ENCODE peak calls at places on chromosomes 3 and 15, in seven cellular contexts. L, H, X, B, G, S and A are unnamed samples.

GRCh38 chr3:17798000-17798399 is 55.6 kb upstream of the TBC1D5 start:
- DNase-seq in L (no peak), H (no peak), X (no peak), B (peak; percentile 41), G (no peak), S (no peak), A (no peak)

GRCh38 chr15:90294601-90295269 is 29.3 kb downstream of the NGRN start:
- DNase-seq in L (no peak), H (no peak), X (no peak), B (no peak), G (no peak), S (no peak), A (no peak)

GRCh38 chr15:45088801-45089711 is 24.9 kb downstream of the DUOX2 start:
- DNase-seq in L (no peak), H (no peak), X (no peak), B (no peak), G (peak; percentile 18), S (no peak), A (no peak)

GRCh38 chr3:169923189-169923588 is 11.8 kb downstream of the SAMD7 start:
- DNase-seq in L (peak; percentile 25), H (no peak), X (no peak), B (no peak), G (no peak), S (no peak), A (no peak)

GRCh38 chr3:184568918-184569829 is 7.6 kb downstream of the EPHB3 start:
- DNase-seq in L (peak; percentile 97), H (peak; percentile 81), X (peak; percentile 88), B (no peak), G (peak; percentile 77), S (peak; percentile 58), A (no peak)

GRCh38 chr3:167743799-167744198 is 8.3 kb downstream of the SERPINI1 start:
- DNase-seq in L (no peak), H (no peak), X (no peak), B (no peak), G (no peak), S (no peak), A (no peak)

GRCh38 chr3:136141296-136141785 is 54.8 kb downstream of the MSL2 start:
- DNase-seq in L (no peak), H (no peak), X (no peak), B (no peak), G (no peak), S (no peak), A (no peak)

GRCh38 chr3:160667452-160667851 is 9.5 kb upstream of the ARL14 start:
- DNase-seq in L (peak; percentile 29), H (no peak), X (no peak), B (peak; percentile 73), G (no peak), S (peak; percentile 84), A (no peak)

GRCh38 chr3:171873561-171873960 is 30.4 kb downstream of the TMEM212 start:
- DNase-seq in L (no peak), H (no peak), X (no peak), B (no peak), G (no peak), S (no peak), A (no peak)

GRCh38 chr15:80924278-80924677 is 65.3 kb downstream of the MESD start:
- DNase-seq in L (no peak), H (no peak), X (no peak), B (no peak), G (no peak), S (no peak), A (peak; percentile 29)

GRCh38 chr15:88636039-88636438 is 2.8 kb upstream of the ISG20 start:
- DNase-seq in L (no peak), H (peak; percentile 73), X (no peak), B (no peak), G (no peak), S (peak; percentile 84), A (peak; percentile 52)

GRCh38 chr3:128278761-128279593 is 125.7 kb downstream of the EEFSEC start:
- DNase-seq in L (peak; percentile 87), H (no peak), X (peak; percentile 66), B (no peak), G (peak; percentile 75), S (no peak), A (peak; percentile 96)

GRCh38 chr3:60827666-60828065 is 423.6 kb downstream of the FHIT start:
- DNase-seq in L (no peak), H (no peak), X (no peak), B (no peak), G (no peak), S (no peak), A (no peak)

GRCh38 chr3:119990888-119991287 is 103.4 kb downstream of the GSK3B start:
- DNase-seq in L (no peak), H (no peak), X (no peak), B (no peak), G (no peak), S (no peak), A (no peak)

GRCh38 chr3:194711913-194712312 is 26.2 kb downstream of the FAM43A start:
- DNase-seq in L (peak; percentile 36), H (no peak), X (no peak), B (no peak), G (no peak), S (peak; percentile 73), A (no peak)

DNA sequence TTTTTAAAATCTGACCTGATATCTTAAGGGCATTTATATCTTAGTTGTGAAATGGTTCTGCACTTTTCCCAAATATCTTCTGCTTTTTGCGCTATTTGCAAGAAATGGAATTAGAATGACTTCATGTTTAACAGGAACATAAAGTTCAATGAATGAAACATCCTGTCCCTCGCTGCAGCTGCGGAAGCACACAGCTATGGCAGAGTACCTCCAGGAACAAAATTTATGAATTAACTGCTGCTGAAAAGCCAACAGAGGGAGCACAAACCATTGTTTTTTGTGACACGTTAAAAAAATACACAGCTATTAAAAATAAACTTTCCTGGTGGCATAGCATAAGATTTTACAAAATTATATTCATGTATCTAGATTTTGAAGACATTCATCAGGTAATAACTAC is 404.4 kb upstream of the MDFIC2 start:
- DNase-seq in L (peak; percentile 28), H (no peak), X (no peak), B (no peak), G (no peak), S (no peak), A (no peak)
- TF ChIP-seq CTCF in L (peak; percentile 61), H (peak; percentile 48), X (peak; percentile 65), B (no peak), G (no peak), S (no peak), A (peak; percentile 88)

DNA sequence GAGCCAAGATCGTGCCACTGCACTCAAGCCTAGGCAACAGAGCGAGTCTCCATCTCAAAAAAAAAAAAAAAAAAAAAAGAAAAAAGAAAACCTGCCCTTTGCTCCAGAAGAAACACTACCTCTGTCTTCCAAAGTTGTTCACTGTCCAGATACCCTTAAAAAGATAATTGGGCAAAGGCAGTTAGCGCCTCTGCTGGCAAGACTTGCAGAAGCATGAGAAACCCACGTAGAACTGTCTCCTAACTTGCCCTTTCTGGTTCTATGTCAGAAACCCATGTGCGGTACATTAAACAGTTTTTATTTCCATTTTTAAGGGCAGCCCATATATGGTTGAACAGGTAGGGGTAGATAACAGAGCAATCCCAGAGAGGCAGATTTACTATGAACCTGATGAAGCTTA is 1026.4 kb downstream of the ROBO2 start:
- DNase-seq in L (no peak), H (no peak), X (no peak), B (no peak), G (no peak), S (no peak), A (no peak)
- TF ChIP-seq CTCF in L (no peak), H (no peak), X (no peak), B (peak; percentile 30), G (no peak), S (no peak), A (peak; percentile 10)

DNA sequence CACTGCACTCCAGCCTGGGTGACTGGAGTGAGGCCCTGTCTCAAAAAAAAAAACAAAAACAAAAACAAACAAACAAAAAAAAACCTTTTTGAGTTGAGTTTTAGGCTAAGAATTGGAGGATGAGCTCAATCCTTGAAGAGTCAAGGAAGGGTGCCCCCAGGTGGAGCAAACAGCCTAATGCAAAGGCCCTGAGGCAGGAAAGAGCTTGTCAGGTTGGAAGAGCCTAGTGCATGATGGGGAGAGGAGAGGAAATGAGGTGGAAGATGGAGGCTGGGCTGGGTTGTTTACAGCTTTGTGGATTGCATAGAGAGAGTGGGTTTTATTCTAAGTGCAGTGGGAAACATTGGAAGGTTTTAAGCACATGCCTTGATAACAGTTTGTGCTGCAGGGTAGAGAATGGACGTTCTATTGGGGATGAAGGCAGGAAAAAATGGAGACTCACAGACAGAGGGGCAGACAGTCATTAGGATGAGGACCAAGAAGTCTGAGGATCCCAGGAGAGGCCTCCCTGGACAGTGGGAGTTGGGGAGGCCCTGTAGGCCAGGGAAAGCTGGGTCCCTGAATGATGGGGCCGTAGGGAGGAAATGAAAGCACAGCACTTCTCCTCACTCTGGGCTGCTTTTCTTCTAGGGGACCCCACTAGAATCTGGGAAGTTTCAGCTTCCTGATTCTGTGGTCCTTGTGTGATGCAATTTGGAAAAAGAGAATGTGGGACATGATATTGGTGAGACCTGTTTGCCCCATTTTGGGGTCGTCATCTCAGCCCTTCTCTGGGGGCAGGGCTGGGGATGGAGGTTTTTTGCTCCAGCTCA is 1.9 kb upstream of the SNX22 start:
- DNase-seq in L (no peak), H (no peak), X (no peak), B (no peak), G (no peak), S (no peak), A (no peak)
- TF ChIP-seq CTCF in L (peak; percentile 6), H (no peak), X (no peak), B (no peak), G (no peak), S (no peak), A (no peak)

GRCh38 chr3:100426029-100426682 is 24.8 kb downstream of the LNP1 start:
- DNase-seq in L (no peak), H (no peak), X (no peak), B (no peak), G (no peak), S (no peak), A (no peak)
- TF ChIP-seq CTCF in L (no peak), H (no peak), X (no peak), B (no peak), G (no peak), S (no peak), A (no peak)

GRCh38 chr3:40109641-40110490 is 199.6 kb upstream of the EIF1B start:
- DNase-seq in L (no peak), H (no peak), X (no peak), B (no peak), G (peak; percentile 13), S (no peak), A (no peak)
- TF ChIP-seq CTCF in L (peak; percentile 51), H (no peak), X (no peak), B (peak; percentile 43), G (peak; percentile 37), S (no peak), A (peak; percentile 74)

DNA sequence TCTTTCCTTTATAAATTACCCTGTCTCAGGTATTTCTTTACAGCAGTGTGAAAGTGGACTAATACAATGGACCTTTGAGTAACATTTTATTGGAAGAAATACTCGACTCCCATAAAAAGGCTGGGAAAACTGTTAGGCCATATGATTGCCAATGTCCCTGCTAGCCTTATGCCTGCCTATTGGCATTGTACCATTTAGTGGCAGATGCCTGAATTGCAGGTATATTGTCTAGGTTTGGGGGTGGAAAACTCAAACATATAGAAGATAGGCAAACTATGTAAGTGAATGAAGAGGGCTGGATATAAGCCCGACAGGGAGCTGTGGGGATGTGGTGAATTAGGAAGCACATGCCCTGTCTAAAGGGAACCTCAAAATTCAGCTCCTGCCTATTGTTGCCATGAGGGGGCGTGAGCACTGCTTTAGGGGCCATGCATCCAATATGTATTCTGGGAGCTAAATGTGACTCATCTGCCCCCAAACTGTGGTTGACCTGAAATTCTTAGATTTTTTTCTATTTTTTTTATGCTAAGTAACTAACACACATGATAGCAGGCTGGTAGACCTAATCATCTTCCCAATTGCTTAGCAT is 65.2 kb upstream of the TRA2B start:
- DNase-seq in L (no peak), H (no peak), X (no peak), B (no peak), G (no peak), S (peak; percentile 30), A (no peak)
- TF ChIP-seq CTCF in L (peak; percentile 32), H (no peak), X (no peak), B (peak; percentile 29), G (peak; percentile 30), S (peak; percentile 62), A (peak; percentile 67)